ENCODE peak calls at places on chromosomes 6 and 20, in seven cellular contexts. One of them, this sample, is unnamed.

GRCh38 chr6:16324622-16325225 is 86.3 kb downstream of the GMPR start:
- DNase-seq in cardiac fibroblast: no peak
- DNase-seq in lower leg skin: no peak
- DNase-seq in right lobe of liver: no peak
- DNase-seq in choroid plexus epithelial cell: peak; percentile 64
- DNase-seq in left ventricle myocardium inferior: no peak
- DNase-seq in epithelial cell of esophagus: no peak
- DNase-seq in this sample: no peak

GRCh38 chr6:107115695-107116327 is 496 bp upstream of the BEND3 start:
- DNase-seq in cardiac fibroblast: peak; percentile 33
- DNase-seq in lower leg skin: no peak
- DNase-seq in right lobe of liver: peak; percentile 52
- DNase-seq in choroid plexus epithelial cell: peak; percentile 32
- DNase-seq in left ventricle myocardium inferior: no peak
- DNase-seq in epithelial cell of esophagus: peak; percentile 56
- DNase-seq in this sample: no peak

GRCh38 chr6:147345902-147346301 is 141.7 kb downstream of the STXBP5 start:
- DNase-seq in cardiac fibroblast: no peak
- DNase-seq in lower leg skin: no peak
- DNase-seq in right lobe of liver: no peak
- DNase-seq in choroid plexus epithelial cell: no peak
- DNase-seq in left ventricle myocardium inferior: no peak
- DNase-seq in epithelial cell of esophagus: no peak
- DNase-seq in this sample: no peak

GRCh38 chr6:11824986-11825385 is 46.4 kb upstream of the ADTRP start:
- DNase-seq in cardiac fibroblast: no peak
- DNase-seq in lower leg skin: no peak
- DNase-seq in right lobe of liver: no peak
- DNase-seq in choroid plexus epithelial cell: peak; percentile 53
- DNase-seq in left ventricle myocardium inferior: no peak
- DNase-seq in epithelial cell of esophagus: peak; percentile 45
- DNase-seq in this sample: no peak

GRCh38 chr6:151675746-151676459 is 131.6 kb upstream of the ESR1 start:
- DNase-seq in cardiac fibroblast: peak; percentile 37
- DNase-seq in lower leg skin: no peak
- DNase-seq in right lobe of liver: peak; percentile 49
- DNase-seq in choroid plexus epithelial cell: peak; percentile 56
- DNase-seq in left ventricle myocardium inferior: no peak
- DNase-seq in epithelial cell of esophagus: peak; percentile 77
- DNase-seq in this sample: no peak

GRCh38 chr6:154448448-154449096 is 61.9 kb downstream of the CNKSR3 start:
- DNase-seq in cardiac fibroblast: peak; percentile 81
- DNase-seq in lower leg skin: no peak
- DNase-seq in right lobe of liver: no peak
- DNase-seq in choroid plexus epithelial cell: peak; percentile 88
- DNase-seq in left ventricle myocardium inferior: no peak
- DNase-seq in epithelial cell of esophagus: peak; percentile 18
- DNase-seq in this sample: no peak

GRCh38 chr6:27994616-27995015 is 37.6 kb downstream of the OR2B6 start:
- DNase-seq in cardiac fibroblast: no peak
- DNase-seq in lower leg skin: no peak
- DNase-seq in right lobe of liver: no peak
- DNase-seq in choroid plexus epithelial cell: no peak
- DNase-seq in left ventricle myocardium inferior: no peak
- DNase-seq in epithelial cell of esophagus: no peak
- DNase-seq in this sample: no peak

GRCh38 chr6:113630365-113630737 is 226.8 kb upstream of the MARCKS start:
- DNase-seq in cardiac fibroblast: peak; percentile 79
- DNase-seq in lower leg skin: no peak
- DNase-seq in right lobe of liver: no peak
- DNase-seq in choroid plexus epithelial cell: peak; percentile 91
- DNase-seq in left ventricle myocardium inferior: no peak
- DNase-seq in epithelial cell of esophagus: peak; percentile 83
- DNase-seq in this sample: no peak

GRCh38 chr6:149212892-149213786 is 104.4 kb upstream of the TAB2 start:
- DNase-seq in cardiac fibroblast: peak; percentile 28
- DNase-seq in lower leg skin: no peak
- DNase-seq in right lobe of liver: no peak
- DNase-seq in choroid plexus epithelial cell: peak; percentile 51
- DNase-seq in left ventricle myocardium inferior: no peak
- DNase-seq in epithelial cell of esophagus: no peak
- DNase-seq in this sample: no peak

GRCh38 chr6:13814176-13814937 is at the start of gene MCUR1:
- DNase-seq in cardiac fibroblast: peak; percentile 82
- DNase-seq in lower leg skin: peak; percentile 64
- DNase-seq in right lobe of liver: peak; percentile 91
- DNase-seq in choroid plexus epithelial cell: peak; percentile 81
- DNase-seq in left ventricle myocardium inferior: peak; percentile 89
- DNase-seq in epithelial cell of esophagus: peak; percentile 84
- DNase-seq in this sample: peak; percentile 83

GRCh38 chr6:124795879-124796838 is 166.1 kb upstream of the RNF217 start:
- DNase-seq in cardiac fibroblast: peak; percentile 22
- DNase-seq in lower leg skin: no peak
- DNase-seq in right lobe of liver: peak; percentile 22
- DNase-seq in choroid plexus epithelial cell: peak; percentile 75
- DNase-seq in left ventricle myocardium inferior: peak; percentile 22
- DNase-seq in epithelial cell of esophagus: peak; percentile 42
- DNase-seq in this sample: no peak

GRCh38 chr6:31079656-31080261 is 32.6 kb downstream of the C6orf15 start:
- DNase-seq in cardiac fibroblast: peak; percentile 71
- DNase-seq in lower leg skin: peak; percentile 61
- DNase-seq in right lobe of liver: peak; percentile 46
- DNase-seq in choroid plexus epithelial cell: peak; percentile 80
- DNase-seq in left ventricle myocardium inferior: peak; percentile 34
- DNase-seq in epithelial cell of esophagus: peak; percentile 70
- DNase-seq in this sample: peak; percentile 82

GRCh38 chr6:108667984-108668383 is 107.3 kb downstream of the FOXO3 start:
- DNase-seq in cardiac fibroblast: peak; percentile 74
- DNase-seq in lower leg skin: no peak
- DNase-seq in right lobe of liver: no peak
- DNase-seq in choroid plexus epithelial cell: peak; percentile 83
- DNase-seq in left ventricle myocardium inferior: no peak
- DNase-seq in epithelial cell of esophagus: no peak
- DNase-seq in this sample: no peak

GRCh38 chr6:114342826-114343781 is at the start of gene HS3ST5:
- DNase-seq in cardiac fibroblast: peak; percentile 13
- DNase-seq in lower leg skin: no peak
- DNase-seq in right lobe of liver: peak; percentile 23
- DNase-seq in choroid plexus epithelial cell: no peak
- DNase-seq in left ventricle myocardium inferior: no peak
- DNase-seq in epithelial cell of esophagus: peak; percentile 6
- DNase-seq in this sample: no peak

GRCh38 chr6:41594326-41594725 is 43.9 kb upstream of the MDFI start:
- DNase-seq in cardiac fibroblast: no peak
- DNase-seq in lower leg skin: no peak
- DNase-seq in right lobe of liver: no peak
- DNase-seq in choroid plexus epithelial cell: no peak
- DNase-seq in left ventricle myocardium inferior: no peak
- DNase-seq in epithelial cell of esophagus: no peak
- DNase-seq in this sample: no peak

GRCh38 chr20:59788196-59788735 is 145.2 kb downstream of the SYCP2 start:
- DNase-seq in cardiac fibroblast: no peak
- DNase-seq in lower leg skin: no peak
- DNase-seq in right lobe of liver: no peak
- DNase-seq in choroid plexus epithelial cell: no peak
- DNase-seq in left ventricle myocardium inferior: no peak
- DNase-seq in epithelial cell of esophagus: no peak
- DNase-seq in this sample: peak; percentile 7

GRCh38 chr6:34150766-34151165 is 4.9 kb upstream of the GRM4 start:
- DNase-seq in cardiac fibroblast: no peak
- DNase-seq in lower leg skin: no peak
- DNase-seq in right lobe of liver: no peak
- DNase-seq in choroid plexus epithelial cell: no peak
- DNase-seq in left ventricle myocardium inferior: no peak
- DNase-seq in epithelial cell of esophagus: no peak
- DNase-seq in this sample: no peak

GRCh38 chr6:83430606-83431544 is at the start of gene ME1:
- DNase-seq in cardiac fibroblast: peak; percentile 84
- DNase-seq in lower leg skin: peak; percentile 64
- DNase-seq in right lobe of liver: peak; percentile 90
- DNase-seq in choroid plexus epithelial cell: peak; percentile 77
- DNase-seq in left ventricle myocardium inferior: peak; percentile 79
- DNase-seq in epithelial cell of esophagus: peak; percentile 86
- DNase-seq in this sample: peak; percentile 87

GRCh38 chr20:57698191-57698866 is 11.5 kb downstream of the PMEPA1 start:
- DNase-seq in cardiac fibroblast: peak; percentile 90
- DNase-seq in lower leg skin: peak; percentile 64
- DNase-seq in right lobe of liver: no peak
- DNase-seq in choroid plexus epithelial cell: peak; percentile 97
- DNase-seq in left ventricle myocardium inferior: no peak
- DNase-seq in epithelial cell of esophagus: peak; percentile 99
- DNase-seq in this sample: no peak

DNA sequence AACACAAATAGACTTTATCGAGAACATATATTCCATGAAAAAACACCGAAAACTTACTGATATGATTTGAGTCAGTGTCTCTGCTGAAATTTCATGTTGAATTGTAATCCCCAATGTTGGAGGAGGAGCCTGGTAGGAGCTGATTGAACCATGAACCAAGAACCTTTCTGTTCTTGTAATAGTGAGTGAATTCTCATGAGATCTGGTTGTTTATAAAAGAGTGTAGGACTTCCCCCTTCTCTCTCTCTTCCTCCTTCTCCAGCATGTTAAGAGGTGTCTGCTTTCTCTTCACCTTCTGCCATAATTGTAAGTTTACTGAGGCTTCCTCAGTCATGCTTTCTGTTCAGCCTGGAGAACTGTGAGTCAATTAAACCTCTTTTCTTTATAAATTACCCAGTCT is 1289.3 kb upstream of the CITED2 start:
- DNase-seq in cardiac fibroblast: no peak
- DNase-seq in lower leg skin: no peak
- DNase-seq in right lobe of liver: no peak
- DNase-seq in choroid plexus epithelial cell: no peak
- DNase-seq in left ventricle myocardium inferior: no peak
- DNase-seq in epithelial cell of esophagus: no peak
- DNase-seq in this sample: no peak
- H3K4me3 ChIP-seq in cardiac fibroblast: no peak overlapping the region
- H3K4me3 ChIP-seq in lower leg skin: no peak overlapping the region
- H3K4me3 ChIP-seq in right lobe of liver: no peak overlapping the region
- H3K4me3 ChIP-seq in choroid plexus epithelial cell: no peak overlapping the region
- H3K4me3 ChIP-seq in left ventricle myocardium inferior: no peak overlapping the region
- H3K4me3 ChIP-seq in epithelial cell of esophagus: no peak overlapping the region
- H3K4me3 ChIP-seq in this sample: no peak overlapping the region

GRCh38 chr20:3180319-3180718 is 7.0 kb upstream of the LZTS3 start:
- DNase-seq in cardiac fibroblast: no peak
- DNase-seq in lower leg skin: no peak
- DNase-seq in right lobe of liver: no peak
- DNase-seq in choroid plexus epithelial cell: no peak
- DNase-seq in left ventricle myocardium inferior: no peak
- DNase-seq in epithelial cell of esophagus: no peak
- DNase-seq in this sample: no peak
- TF ChIP-seq CTCF in cardiac fibroblast: no peak
- TF ChIP-seq CTCF in lower leg skin: no peak
- TF ChIP-seq CTCF in right lobe of liver: no peak
- TF ChIP-seq CTCF in choroid plexus epithelial cell: no peak
- TF ChIP-seq CTCF in left ventricle myocardium inferior: no peak
- TF ChIP-seq CTCF in epithelial cell of esophagus: no peak
- TF ChIP-seq CTCF in this sample: no peak

GRCh38 chr6:160791981-160792418 is 90.0 kb downstream of the PLG start:
- DNase-seq in cardiac fibroblast: no peak
- DNase-seq in lower leg skin: no peak
- DNase-seq in right lobe of liver: no peak
- DNase-seq in choroid plexus epithelial cell: no peak
- DNase-seq in left ventricle myocardium inferior: no peak
- DNase-seq in epithelial cell of esophagus: peak; percentile 78
- DNase-seq in this sample: no peak

GRCh38 chr6:160789263-160790027 is 87.4 kb downstream of the PLG start:
- DNase-seq in cardiac fibroblast: no peak
- DNase-seq in lower leg skin: no peak
- DNase-seq in right lobe of liver: no peak
- DNase-seq in choroid plexus epithelial cell: no peak
- DNase-seq in left ventricle myocardium inferior: no peak
- DNase-seq in epithelial cell of esophagus: no peak
- DNase-seq in this sample: no peak

GRCh38 chr6:160788806-160789205 is 86.8 kb downstream of the PLG start:
- DNase-seq in cardiac fibroblast: no peak
- DNase-seq in lower leg skin: no peak
- DNase-seq in right lobe of liver: no peak
- DNase-seq in choroid plexus epithelial cell: no peak
- DNase-seq in left ventricle myocardium inferior: no peak
- DNase-seq in epithelial cell of esophagus: no peak
- DNase-seq in this sample: no peak

GRCh38 chr6:160791459-160791858 is 89.4 kb downstream of the PLG start:
- DNase-seq in cardiac fibroblast: no peak
- DNase-seq in lower leg skin: no peak
- DNase-seq in right lobe of liver: no peak
- DNase-seq in choroid plexus epithelial cell: no peak
- DNase-seq in left ventricle myocardium inferior: no peak
- DNase-seq in epithelial cell of esophagus: no peak
- DNase-seq in this sample: no peak

DNA sequence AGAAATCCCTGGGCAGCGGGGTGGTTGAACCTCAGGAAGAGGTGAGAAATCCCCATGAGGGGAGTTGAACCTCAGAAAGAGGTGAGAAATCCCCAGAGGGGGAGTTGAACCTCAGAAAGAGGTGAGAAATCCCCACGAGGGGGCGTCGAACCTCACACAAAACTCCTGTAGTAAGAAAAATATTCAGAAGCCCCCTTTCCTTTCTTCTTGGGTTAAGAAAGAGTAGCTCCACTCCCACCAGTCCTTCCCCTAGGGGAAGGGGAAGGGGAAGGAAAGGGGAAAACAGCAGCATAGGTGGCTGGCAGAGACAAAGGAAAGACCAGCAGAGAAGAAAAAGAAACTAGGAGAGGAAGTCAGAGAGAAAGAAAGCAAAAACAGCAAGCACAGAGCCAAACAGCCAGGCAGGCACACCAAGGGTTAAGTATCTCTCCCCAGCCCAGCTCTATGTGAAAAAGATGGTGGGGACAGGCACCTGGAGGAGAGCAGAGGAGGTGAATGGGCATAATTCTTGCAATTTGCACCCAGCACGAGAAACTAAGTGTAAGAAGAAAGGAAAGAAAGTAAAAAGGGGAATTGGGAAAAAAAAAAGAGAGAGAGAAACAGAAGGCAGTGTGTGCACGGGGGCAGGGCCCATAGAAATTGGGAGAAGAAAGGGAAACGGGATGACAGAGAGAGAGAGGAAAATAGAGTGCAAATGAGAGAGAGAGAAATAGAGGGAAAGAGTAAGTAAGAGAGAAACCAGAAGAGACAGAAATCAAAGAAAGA is 88.2 kb downstream of the PLG start:
- DNase-seq in cardiac fibroblast: peak; percentile 4
- DNase-seq in lower leg skin: no peak
- DNase-seq in right lobe of liver: no peak
- DNase-seq in choroid plexus epithelial cell: no peak
- DNase-seq in left ventricle myocardium inferior: no peak
- DNase-seq in epithelial cell of esophagus: no peak
- DNase-seq in this sample: no peak
- H3K4me3 ChIP-seq in cardiac fibroblast: no peak overlapping the region
- H3K4me3 ChIP-seq in lower leg skin: no peak overlapping the region
- H3K4me3 ChIP-seq in right lobe of liver: no peak overlapping the region
- H3K4me3 ChIP-seq in choroid plexus epithelial cell: no peak overlapping the region
- H3K4me3 ChIP-seq in left ventricle myocardium inferior: no peak overlapping the region
- H3K4me3 ChIP-seq in epithelial cell of esophagus: no peak overlapping the region
- H3K4me3 ChIP-seq in this sample: no peak overlapping the region

DNA sequence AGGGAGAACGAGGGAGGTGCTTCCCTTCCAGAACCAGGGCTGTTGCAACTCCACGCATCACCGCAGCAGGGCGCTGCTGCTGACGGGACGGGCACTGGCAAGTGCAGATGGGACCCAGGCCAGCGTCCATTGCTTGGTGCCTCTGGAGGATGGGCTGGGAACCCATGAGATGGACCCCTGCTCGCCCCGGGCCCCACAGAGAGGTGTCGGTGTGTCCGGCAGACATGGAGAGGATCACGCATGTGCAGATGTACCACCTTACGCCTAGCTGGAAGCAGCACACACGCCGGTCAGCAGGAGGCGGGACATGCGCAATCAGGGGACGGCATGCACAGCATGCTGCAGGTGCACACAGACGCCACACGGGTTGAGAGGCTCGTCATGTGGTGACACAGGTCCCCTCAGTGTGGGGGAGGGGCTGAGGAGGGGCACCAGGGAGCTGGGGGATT is 5.7 kb downstream of the CABLES2 start:
- DNase-seq in cardiac fibroblast: no peak
- DNase-seq in lower leg skin: no peak
- DNase-seq in right lobe of liver: no peak
- DNase-seq in choroid plexus epithelial cell: no peak
- DNase-seq in left ventricle myocardium inferior: no peak
- DNase-seq in epithelial cell of esophagus: peak; percentile 28
- DNase-seq in this sample: no peak
- TF ChIP-seq CTCF in cardiac fibroblast: no peak
- TF ChIP-seq CTCF in lower leg skin: no peak
- TF ChIP-seq CTCF in right lobe of liver: no peak
- TF ChIP-seq CTCF in choroid plexus epithelial cell: peak; percentile 34
- TF ChIP-seq CTCF in left ventricle myocardium inferior: peak; percentile 17
- TF ChIP-seq CTCF in epithelial cell of esophagus: peak; percentile 52
- TF ChIP-seq CTCF in this sample: no peak